ENCODE peak calls at places on chromosomes 5 and 9, in four cellular contexts. J is GM12878, B is K562, C is HepG2. D is an unnamed sample.

GRCh38 chr5:10987881-10988504 is 227.0 kb upstream of the DAP start:
- DNase-seq in B (peak), C (peak), J (no peak), D (peak)

GRCh38 chr9:96009690-96010477 is 134.4 kb downstream of the ERCC6L2 start:
- DNase-seq in B (peak), J (no peak), C (no peak), D (no peak)

GRCh38 chr9:16726718-16727451 is 143.6 kb downstream of the BNC2 start:
- DNase-seq in C (no peak), B (no peak), J (no peak), D (peak)

GRCh38 chr5:135095052-135095715 is 61.2 kb upstream of the PITX1 start:
- DNase-seq in B (no peak), C (no peak), J (no peak), D (no peak)

GRCh38 chr5:102811962-102812361 is 56.9 kb downstream of the PAM start:
- DNase-seq in B (no peak), C (no peak), J (no peak), D (no peak)

GRCh38 chr5:126178521-126178920 is 244.7 kb upstream of the GRAMD2B start:
- DNase-seq in B (no peak), C (no peak), J (no peak), D (no peak)

GRCh38 chr9:113164536-113165300 is 13.9 kb downstream of the SLC31A2 start:
- DNase-seq in J (no peak), C (no peak), B (peak), D (no peak)

GRCh38 chr5:118956727-118957126 is 31.6 kb downstream of the DTWD2 start:
- DNase-seq in J (no peak), B (peak), C (no peak), D (no peak)

GRCh38 chr5:2093859-2094615 is 211.3 kb upstream of the IRX4 start:
- DNase-seq in C (no peak), B (no peak), J (no peak), D (no peak)

GRCh38 chr9:70988551-70988950 is 132.9 kb downstream of the TRPM3 start:
- DNase-seq in C (no peak), J (no peak), B (no peak), D (no peak)

GRCh38 chr5:65480306-65480865 is 1.3 kb downstream of the ADAMTS6 start:
- DNase-seq in J (peak), C (peak), B (peak), D (peak)
- TF ChIP-seq SP1 in J (no peak), C (no peak), B (no peak), D (no peak)

DNA sequence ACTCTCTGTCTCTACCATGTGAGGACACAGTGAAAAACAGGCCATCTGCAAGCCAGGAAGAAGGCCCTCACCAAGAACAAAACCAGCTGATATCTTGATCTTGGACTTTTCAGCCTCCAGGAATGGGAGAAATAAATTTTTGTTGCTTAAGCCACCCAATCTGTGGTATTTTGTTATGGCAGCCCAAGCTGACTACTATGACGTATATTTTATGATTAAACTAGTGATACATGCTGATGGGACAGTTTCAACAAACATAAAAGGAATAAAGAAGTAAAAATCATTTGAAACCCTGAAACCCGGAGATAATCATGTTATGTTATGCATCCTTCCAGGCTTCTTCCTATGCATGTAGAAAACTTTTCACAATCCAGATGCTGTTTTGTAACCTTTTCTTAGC is 71.4 kb upstream of the ERBIN start:
- DNase-seq in B (no peak), J (no peak), C (no peak), D (no peak)
- TF ChIP-seq FOXM1 in B (no peak), J (no peak), C (no peak), D (no peak)

DNA sequence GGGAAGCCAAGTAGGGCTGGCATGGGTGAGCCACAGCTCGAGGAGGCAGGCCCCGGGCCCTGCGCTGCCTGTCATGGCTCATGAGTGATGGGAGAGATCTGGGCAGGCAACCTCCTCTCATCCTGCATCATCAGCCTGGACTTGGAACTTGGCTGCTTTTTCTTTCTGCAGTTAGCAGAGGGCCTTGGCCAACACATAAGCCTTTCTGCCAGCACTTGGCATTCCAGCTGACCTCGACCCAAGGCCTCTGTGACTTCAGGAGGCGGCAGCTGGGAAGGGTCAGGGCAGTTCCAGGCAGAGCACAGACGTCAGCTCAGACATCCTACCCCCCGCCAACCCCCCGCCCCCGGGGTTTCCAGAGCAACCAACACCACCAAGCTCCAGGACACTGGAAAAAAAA is 7.6 kb downstream of the S1PR3 start:
- DNase-seq in C (no peak), J (no peak), B (no peak), D (no peak)
- TF ChIP-seq SP1 in C (no peak), J (no peak), B (no peak), D (no peak)

GRCh38 chr5:151253604-151253948 is 591 bp downstream of the GM2A start:
- DNase-seq in J (no peak), C (no peak), B (peak), D (no peak)
- TF ChIP-seq FOXM1 in J (no peak), C (no peak), B (no peak), D (no peak)

DNA sequence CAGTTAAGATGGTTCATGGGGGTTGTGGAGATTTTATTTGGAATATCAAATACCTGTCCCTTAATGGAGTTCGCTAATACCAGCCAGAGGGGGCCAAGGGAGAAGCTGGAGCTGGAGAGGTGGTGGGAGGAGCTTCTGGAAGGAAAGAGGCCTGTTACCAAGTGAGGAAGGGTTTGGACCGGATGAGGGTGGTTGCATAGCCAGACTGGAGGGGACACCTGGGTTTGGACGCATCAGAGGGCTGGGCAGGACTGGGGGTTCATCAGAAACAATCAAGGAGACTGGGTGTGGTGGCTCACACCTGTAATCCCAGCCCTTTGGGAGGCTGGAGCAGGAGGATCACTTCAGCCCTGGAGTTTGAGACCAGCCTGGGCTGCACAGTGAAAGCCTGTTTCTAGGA is 111.8 kb upstream of the IER5L start:
- DNase-seq in J (no peak), B (no peak), C (no peak), D (no peak)
- TF ChIP-seq SP1 in J (no peak), B (no peak), C (no peak), D (no peak)

GRCh38 chr5:61455179-61456006 is 123.3 kb downstream of the ZSWIM6 start:
- DNase-seq in B (peak), C (no peak), J (no peak), D (no peak)

GRCh38 chr5:61449756-61450155 is 117.7 kb downstream of the ZSWIM6 start:
- DNase-seq in J (no peak), C (no peak), B (no peak), D (no peak)

GRCh38 chr5:61447780-61448495 is 115.9 kb downstream of the ZSWIM6 start:
- DNase-seq in C (no peak), B (no peak), J (no peak), D (no peak)

GRCh38 chr5:61450880-61451279 is 118.8 kb downstream of the ZSWIM6 start:
- DNase-seq in B (no peak), C (no peak), J (no peak), D (peak)

DNA sequence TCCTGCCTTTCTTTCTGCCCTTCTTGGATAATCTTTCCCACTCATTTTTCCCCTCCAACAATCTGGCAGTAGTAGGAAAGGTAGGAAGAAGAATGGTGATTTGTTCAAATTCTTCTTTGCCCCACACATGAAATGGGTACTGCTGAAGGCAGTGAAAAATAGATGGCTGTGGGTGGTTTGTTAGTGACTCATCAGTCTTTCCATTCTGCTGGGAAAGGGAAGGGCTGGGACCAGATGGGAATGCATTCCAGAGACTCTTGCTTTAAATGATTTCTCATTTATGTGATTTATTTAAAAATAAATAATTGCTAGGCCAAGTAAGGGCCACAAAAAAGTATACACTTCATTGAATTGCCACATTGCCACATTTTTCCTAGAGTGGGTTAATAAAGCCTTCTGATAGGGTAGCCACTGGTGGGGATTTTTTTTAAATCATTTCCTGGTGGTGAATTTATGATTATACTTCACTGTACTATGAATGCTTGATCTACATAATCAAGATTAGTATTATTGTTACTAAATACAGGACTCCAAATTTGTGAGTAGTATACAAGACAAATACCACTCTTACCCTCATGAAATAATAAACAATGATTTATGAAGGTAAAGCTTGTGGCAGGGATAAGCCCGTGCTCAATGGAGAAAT is 118.2 kb downstream of the ZSWIM6 start:
- DNase-seq in C (no peak), B (no peak), J (no peak), D (no peak)
- TF ChIP-seq FOXM1 in C (no peak), B (no peak), J (no peak), D (no peak)

DNA sequence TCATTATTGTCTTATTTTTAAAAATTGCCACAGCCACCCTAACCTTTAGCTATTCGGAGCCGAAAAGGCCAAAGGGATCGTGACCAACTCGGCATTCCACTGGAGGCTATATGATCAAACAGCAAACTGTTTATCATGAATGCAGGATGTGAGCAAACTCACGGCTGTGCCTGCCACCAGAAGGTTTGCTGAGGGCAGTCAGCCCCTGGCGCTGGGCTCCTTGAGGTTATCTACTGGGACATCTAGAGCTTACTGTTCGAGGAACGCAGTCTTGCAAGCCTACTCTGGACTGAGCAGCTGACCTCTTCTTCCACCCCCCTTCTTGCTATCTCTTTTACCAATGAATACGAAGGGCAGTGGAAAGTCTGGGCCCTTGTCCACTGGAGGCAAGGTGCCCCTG is 231.5 kb upstream of the TARS1 start:
- DNase-seq in J (no peak), C (no peak), B (no peak), D (no peak)
- TF ChIP-seq SP1 in J (no peak), C (no peak), B (no peak), D (no peak)

GRCh38 chr9:86318187-86318586 is 35.8 kb upstream of the ISCA1 start:
- DNase-seq in B (no peak), C (no peak), J (no peak), D (no peak)

DNA sequence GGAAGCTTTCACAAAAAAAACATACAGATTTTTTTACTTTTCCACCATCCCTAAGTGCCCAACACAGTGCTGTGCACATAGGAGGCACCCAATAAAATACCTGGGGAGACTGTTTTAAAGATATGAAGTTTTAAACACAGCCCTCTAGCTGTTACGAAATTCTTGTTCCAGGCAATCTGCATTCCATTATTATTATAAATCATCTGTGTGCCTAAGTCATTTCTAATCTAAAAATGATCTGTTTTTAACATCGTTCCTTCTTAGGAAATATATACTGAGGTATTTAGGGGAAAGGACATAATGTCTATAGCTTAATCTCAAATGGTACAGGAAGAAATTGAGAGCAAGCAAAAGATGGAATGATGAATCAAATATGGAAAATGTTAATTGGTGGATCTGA is 32.8 kb upstream of the ISCA1 start:
- DNase-seq in B (no peak), J (no peak), C (no peak), D (no peak)
- TF ChIP-seq FOXM1 in B (no peak), J (no peak), C (no peak), D (no peak)

GRCh38 chr9:131443648-131444047 is 49.8 kb downstream of the PRRC2B start:
- DNase-seq in J (no peak), C (no peak), B (no peak), D (no peak)

GRCh38 chr9:131447600-131447999 is 53.7 kb downstream of the PRRC2B start:
- DNase-seq in C (no peak), B (no peak), J (no peak), D (no peak)

GRCh38 chr9:131447148-131447547 is 53.3 kb downstream of the PRRC2B start:
- DNase-seq in C (no peak), J (no peak), B (no peak), D (no peak)

GRCh38 chr9:131448818-131449217 is 53.9 kb upstream of the POMT1 start:
- DNase-seq in C (no peak), J (no peak), B (no peak), D (no peak)

GRCh38 chr9:131446276-131446675 is 52.4 kb downstream of the PRRC2B start:
- DNase-seq in J (no peak), C (no peak), B (no peak), D (no peak)
- TF ChIP-seq SP1 in J (no peak), C (no peak), B (no peak), D (no peak)

DNA sequence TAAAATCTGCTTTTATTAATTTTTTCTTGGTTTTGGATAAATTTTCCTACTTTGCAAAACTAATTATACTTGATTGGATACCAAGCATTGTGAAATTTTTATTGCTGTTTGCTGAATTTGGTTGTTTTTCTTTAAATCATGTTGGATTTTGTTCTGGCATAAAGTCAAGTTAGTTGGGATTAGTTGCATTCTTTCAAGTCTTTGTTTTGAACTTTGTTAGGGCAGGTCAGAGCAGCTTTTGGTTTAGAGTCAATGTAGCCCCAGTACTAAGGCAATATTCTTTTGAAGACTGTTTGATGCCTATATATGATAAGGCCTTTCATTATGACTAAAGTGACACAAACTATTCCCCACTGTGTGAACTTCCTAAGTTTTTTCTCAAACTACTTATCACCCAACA is 531.1 kb downstream of the RASEF start:
- DNase-seq in J (no peak), B (no peak), C (peak), D (no peak)
- TF ChIP-seq FOXM1 in J (no peak), B (no peak), C (no peak), D (no peak)